ENCODE peak calls at places on chromosomes 3 and 15, in ten cellular contexts. One of them, this sample, is unnamed.

GRCh38 chr3:126102530-126102951 is 18.6 kb upstream of the SLC41A3 start:
- DNase-seq in ovary: no peak
- DNase-seq in sigmoid colon: peak; percentile 85
- DNase-seq in upper lobe of left lung: no peak
- DNase-seq in HepG2: no peak
- DNase-seq in A549: no peak
- DNase-seq in transverse colon: peak; percentile 62
- DNase-seq in suprapubic skin: no peak
- DNase-seq in esophagus muscularis mucosa: peak; percentile 91
- DNase-seq in K562: no peak
- DNase-seq in this sample: no peak

GRCh38 chr15:45199136-45199810 is 11.5 kb upstream of the SHF start:
- DNase-seq in ovary: no peak
- DNase-seq in sigmoid colon: no peak
- DNase-seq in upper lobe of left lung: peak; percentile 36
- DNase-seq in HepG2: peak; percentile 15
- DNase-seq in A549: peak; percentile 16
- DNase-seq in transverse colon: peak; percentile 47
- DNase-seq in suprapubic skin: no peak
- DNase-seq in esophagus muscularis mucosa: no peak
- DNase-seq in K562: no peak
- DNase-seq in this sample: no peak

GRCh38 chr15:82649226-82649999 is 2.2 kb upstream of the CPEB1 start:
- DNase-seq in ovary: no peak
- DNase-seq in sigmoid colon: no peak
- DNase-seq in upper lobe of left lung: no peak
- DNase-seq in HepG2: no peak
- DNase-seq in A549: no peak
- DNase-seq in transverse colon: no peak
- DNase-seq in suprapubic skin: no peak
- DNase-seq in esophagus muscularis mucosa: no peak
- DNase-seq in K562: peak; percentile 33
- DNase-seq in this sample: no peak

GRCh38 chr3:194588741-194589140 is 44.5 kb downstream of the TMEM44 start:
- DNase-seq in ovary: no peak
- DNase-seq in sigmoid colon: no peak
- DNase-seq in upper lobe of left lung: no peak
- DNase-seq in HepG2: no peak
- DNase-seq in A549: no peak
- DNase-seq in transverse colon: no peak
- DNase-seq in suprapubic skin: no peak
- DNase-seq in esophagus muscularis mucosa: no peak
- DNase-seq in K562: no peak
- DNase-seq in this sample: no peak

GRCh38 chr15:39130556-39131379 is 450.1 kb upstream of the THBS1 start:
- DNase-seq in ovary: no peak
- DNase-seq in sigmoid colon: no peak
- DNase-seq in upper lobe of left lung: no peak
- DNase-seq in HepG2: no peak
- DNase-seq in A549: no peak
- DNase-seq in transverse colon: no peak
- DNase-seq in suprapubic skin: no peak
- DNase-seq in esophagus muscularis mucosa: no peak
- DNase-seq in K562: no peak
- DNase-seq in this sample: no peak

GRCh38 chr15:45847645-45848044 is 212.8 kb downstream of the SQOR start:
- DNase-seq in ovary: no peak
- DNase-seq in sigmoid colon: no peak
- DNase-seq in upper lobe of left lung: no peak
- DNase-seq in HepG2: no peak
- DNase-seq in A549: no peak
- DNase-seq in transverse colon: no peak
- DNase-seq in suprapubic skin: no peak
- DNase-seq in esophagus muscularis mucosa: no peak
- DNase-seq in K562: no peak
- DNase-seq in this sample: no peak

GRCh38 chr3:14602006-14602803 is 49.4 kb upstream of the CCDC174 start:
- DNase-seq in ovary: no peak
- DNase-seq in sigmoid colon: no peak
- DNase-seq in upper lobe of left lung: no peak
- DNase-seq in HepG2: no peak
- DNase-seq in A549: peak; percentile 30
- DNase-seq in transverse colon: no peak
- DNase-seq in suprapubic skin: no peak
- DNase-seq in esophagus muscularis mucosa: no peak
- DNase-seq in K562: peak; percentile 31
- DNase-seq in this sample: no peak

GRCh38 chr3:113166719-113167492 is 44.5 kb upstream of the BOC start:
- DNase-seq in ovary: peak; percentile 68
- DNase-seq in sigmoid colon: peak; percentile 72
- DNase-seq in upper lobe of left lung: no peak
- DNase-seq in HepG2: no peak
- DNase-seq in A549: no peak
- DNase-seq in transverse colon: peak; percentile 43
- DNase-seq in suprapubic skin: peak; percentile 83
- DNase-seq in esophagus muscularis mucosa: peak; percentile 92
- DNase-seq in K562: no peak
- DNase-seq in this sample: no peak

GRCh38 chr15:35616436-35617271 is 70.7 kb upstream of the DPH6 start:
- DNase-seq in ovary: no peak
- DNase-seq in sigmoid colon: no peak
- DNase-seq in upper lobe of left lung: no peak
- DNase-seq in HepG2: no peak
- DNase-seq in A549: no peak
- DNase-seq in transverse colon: no peak
- DNase-seq in suprapubic skin: no peak
- DNase-seq in esophagus muscularis mucosa: no peak
- DNase-seq in K562: no peak
- DNase-seq in this sample: no peak

GRCh38 chr3:195081242-195081963 is 189.6 kb downstream of the XXYLT1 start:
- DNase-seq in ovary: no peak
- DNase-seq in sigmoid colon: no peak
- DNase-seq in upper lobe of left lung: no peak
- DNase-seq in HepG2: no peak
- DNase-seq in A549: no peak
- DNase-seq in transverse colon: no peak
- DNase-seq in suprapubic skin: no peak
- DNase-seq in esophagus muscularis mucosa: no peak
- DNase-seq in K562: no peak
- DNase-seq in this sample: peak; percentile 63

GRCh38 chr3:48708481-48708889 is 8.5 kb downstream of the IP6K2 start:
- DNase-seq in ovary: no peak
- DNase-seq in sigmoid colon: no peak
- DNase-seq in upper lobe of left lung: no peak
- DNase-seq in HepG2: no peak
- DNase-seq in A549: no peak
- DNase-seq in transverse colon: no peak
- DNase-seq in suprapubic skin: no peak
- DNase-seq in esophagus muscularis mucosa: no peak
- DNase-seq in K562: no peak
- DNase-seq in this sample: no peak

GRCh38 chr3:124347418-124347817 is 355.5 kb upstream of the ROPN1 start:
- DNase-seq in ovary: no peak
- DNase-seq in sigmoid colon: no peak
- DNase-seq in upper lobe of left lung: no peak
- DNase-seq in HepG2: no peak
- DNase-seq in A549: no peak
- DNase-seq in transverse colon: no peak
- DNase-seq in suprapubic skin: no peak
- DNase-seq in esophagus muscularis mucosa: peak; percentile 47
- DNase-seq in K562: no peak
- DNase-seq in this sample: no peak

GRCh38 chr3:115803661-115804060 is 180.4 kb downstream of the GAP43 start:
- DNase-seq in ovary: no peak
- DNase-seq in sigmoid colon: no peak
- DNase-seq in upper lobe of left lung: no peak
- DNase-seq in HepG2: no peak
- DNase-seq in A549: no peak
- DNase-seq in transverse colon: no peak
- DNase-seq in suprapubic skin: no peak
- DNase-seq in esophagus muscularis mucosa: no peak
- DNase-seq in K562: no peak
- DNase-seq in this sample: no peak
- TF ChIP-seq EP300 in ovary: no peak
- TF ChIP-seq EP300 in sigmoid colon: no peak
- TF ChIP-seq EP300 in upper lobe of left lung: no peak
- TF ChIP-seq EP300 in HepG2: no peak
- TF ChIP-seq EP300 in A549: no peak
- TF ChIP-seq EP300 in transverse colon: no peak
- TF ChIP-seq EP300 in suprapubic skin: no peak
- TF ChIP-seq EP300 in esophagus muscularis mucosa: no peak
- TF ChIP-seq EP300 in K562: no peak
- TF ChIP-seq EP300 in this sample: no peak

GRCh38 chr15:73996267-73996666 is 1.8 kb downstream of the PML start:
- DNase-seq in ovary: no peak
- DNase-seq in sigmoid colon: no peak
- DNase-seq in upper lobe of left lung: no peak
- DNase-seq in HepG2: no peak
- DNase-seq in A549: no peak
- DNase-seq in transverse colon: no peak
- DNase-seq in suprapubic skin: no peak
- DNase-seq in esophagus muscularis mucosa: no peak
- DNase-seq in K562: peak; percentile 53
- DNase-seq in this sample: no peak

GRCh38 chr15:73994912-73995622 is 551 bp downstream of the PML start:
- DNase-seq in ovary: peak; percentile 68
- DNase-seq in sigmoid colon: peak; percentile 76
- DNase-seq in upper lobe of left lung: no peak
- DNase-seq in HepG2: no peak
- DNase-seq in A549: no peak
- DNase-seq in transverse colon: peak; percentile 42
- DNase-seq in suprapubic skin: peak; percentile 80
- DNase-seq in esophagus muscularis mucosa: no peak
- DNase-seq in K562: peak; percentile 28
- DNase-seq in this sample: no peak

GRCh38 chr15:73994419-73994883 is at the start of gene PML:
- DNase-seq in ovary: peak; percentile 95
- DNase-seq in sigmoid colon: peak; percentile 99
- DNase-seq in upper lobe of left lung: peak; percentile 99
- DNase-seq in HepG2: peak; percentile 91
- DNase-seq in A549: peak; percentile 85
- DNase-seq in transverse colon: peak; percentile 98
- DNase-seq in suprapubic skin: peak; percentile 98
- DNase-seq in esophagus muscularis mucosa: peak; percentile 99
- DNase-seq in K562: peak; percentile 94
- DNase-seq in this sample: peak; percentile 97

GRCh38 chr15:73996939-73997338 is 2.4 kb downstream of the PML start:
- DNase-seq in ovary: no peak
- DNase-seq in sigmoid colon: peak; percentile 50
- DNase-seq in upper lobe of left lung: no peak
- DNase-seq in HepG2: no peak
- DNase-seq in A549: no peak
- DNase-seq in transverse colon: no peak
- DNase-seq in suprapubic skin: peak; percentile 28
- DNase-seq in esophagus muscularis mucosa: no peak
- DNase-seq in K562: no peak
- DNase-seq in this sample: no peak

DNA sequence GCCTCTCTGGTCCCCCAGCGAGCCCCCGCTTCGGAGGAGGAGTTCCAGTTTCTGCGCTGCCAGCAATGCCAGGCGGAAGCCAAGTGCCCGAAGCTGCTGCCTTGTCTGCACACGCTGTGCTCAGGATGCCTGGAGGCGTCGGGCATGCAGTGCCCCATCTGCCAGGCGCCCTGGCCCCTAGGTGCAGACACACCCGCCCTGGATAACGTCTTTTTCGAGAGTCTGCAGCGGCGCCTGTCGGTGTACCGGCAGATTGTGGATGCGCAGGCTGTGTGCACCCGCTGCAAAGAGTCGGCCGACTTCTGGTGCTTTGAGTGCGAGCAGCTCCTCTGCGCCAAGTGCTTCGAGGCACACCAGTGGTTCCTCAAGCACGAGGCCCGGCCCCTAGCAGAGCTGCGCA is 3.5 kb downstream of the PML start:
- DNase-seq in ovary: no peak
- DNase-seq in sigmoid colon: peak; percentile 62
- DNase-seq in upper lobe of left lung: no peak
- DNase-seq in HepG2: no peak
- DNase-seq in A549: no peak
- DNase-seq in transverse colon: no peak
- DNase-seq in suprapubic skin: peak; percentile 76
- DNase-seq in esophagus muscularis mucosa: no peak
- DNase-seq in K562: no peak
- DNase-seq in this sample: no peak
- H3K27ac ChIP-seq in ovary: no peak overlapping the region
- H3K27ac ChIP-seq in sigmoid colon: peak overlapping the region; percentile 92
- H3K27ac ChIP-seq in upper lobe of left lung: peak overlapping the region; percentile 98
- H3K27ac ChIP-seq in HepG2: no peak overlapping the region
- H3K27ac ChIP-seq in A549: no peak overlapping the region
- H3K27ac ChIP-seq in transverse colon: peak overlapping the region; percentile 95
- H3K27ac ChIP-seq in suprapubic skin: peak overlapping the region; percentile 96
- H3K27ac ChIP-seq in esophagus muscularis mucosa: no peak overlapping the region
- H3K27ac ChIP-seq in K562: no peak overlapping the region
- H3K27ac ChIP-seq in this sample: peak overlapping the region; percentile 96

GRCh38 chr15:27077790-27078189 is 106.8 kb downstream of the GABRG3 start:
- DNase-seq in ovary: no peak
- DNase-seq in sigmoid colon: no peak
- DNase-seq in upper lobe of left lung: no peak
- DNase-seq in HepG2: no peak
- DNase-seq in A549: no peak
- DNase-seq in transverse colon: no peak
- DNase-seq in suprapubic skin: no peak
- DNase-seq in esophagus muscularis mucosa: no peak
- DNase-seq in K562: peak; percentile 49
- DNase-seq in this sample: no peak
- TF ChIP-seq CTCF in ovary: no peak
- TF ChIP-seq CTCF in sigmoid colon: no peak
- TF ChIP-seq CTCF in upper lobe of left lung: no peak
- TF ChIP-seq CTCF in HepG2: no peak
- TF ChIP-seq CTCF in A549: no peak
- TF ChIP-seq CTCF in transverse colon: no peak
- TF ChIP-seq CTCF in suprapubic skin: no peak
- TF ChIP-seq CTCF in esophagus muscularis mucosa: no peak
- TF ChIP-seq CTCF in K562: peak; percentile 46
- TF ChIP-seq CTCF in this sample: no peak

DNA sequence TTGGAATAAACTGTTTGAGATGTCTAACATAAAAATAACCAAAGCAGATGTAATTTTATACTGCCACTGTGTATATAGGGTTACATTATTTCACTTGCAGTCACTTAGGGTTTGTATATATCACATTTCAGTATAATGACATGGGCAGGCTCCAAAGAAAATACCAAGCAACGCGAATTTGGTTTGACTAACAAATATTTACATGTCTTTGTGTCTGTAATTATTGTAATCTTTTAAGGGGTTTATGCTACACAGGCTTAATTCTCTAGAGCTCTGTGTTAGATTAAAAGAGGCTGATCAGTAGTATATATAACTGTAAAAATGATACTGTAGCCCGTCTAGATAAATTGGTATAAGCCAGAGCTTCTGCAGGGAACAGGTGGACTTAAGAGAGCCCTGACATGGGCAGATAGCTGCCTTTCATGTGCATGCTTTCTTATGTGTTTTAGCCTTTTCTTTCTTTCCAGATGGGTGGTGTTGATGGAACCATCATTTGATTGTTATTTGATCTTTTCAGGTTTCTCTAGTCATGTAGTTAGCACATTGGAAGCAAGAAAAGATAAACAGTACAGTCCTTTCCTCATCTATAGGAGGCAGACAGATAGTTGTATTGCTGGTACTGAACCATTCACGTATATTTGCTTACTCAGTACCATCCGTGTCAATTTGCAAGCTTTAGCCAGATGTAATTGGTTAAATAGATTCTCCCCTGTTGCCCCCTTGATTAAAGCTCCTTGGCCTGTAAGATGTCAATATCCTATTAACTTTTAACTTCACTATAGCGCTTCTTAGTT is 86.1 kb downstream of the GALK2 start:
- DNase-seq in ovary: no peak
- DNase-seq in sigmoid colon: no peak
- DNase-seq in upper lobe of left lung: no peak
- DNase-seq in HepG2: no peak
- DNase-seq in A549: no peak
- DNase-seq in transverse colon: no peak
- DNase-seq in suprapubic skin: no peak
- DNase-seq in esophagus muscularis mucosa: no peak
- DNase-seq in K562: no peak
- DNase-seq in this sample: no peak
- TF ChIP-seq EP300 in ovary: no peak
- TF ChIP-seq EP300 in sigmoid colon: no peak
- TF ChIP-seq EP300 in upper lobe of left lung: no peak
- TF ChIP-seq EP300 in HepG2: no peak
- TF ChIP-seq EP300 in A549: no peak
- TF ChIP-seq EP300 in transverse colon: no peak
- TF ChIP-seq EP300 in suprapubic skin: no peak
- TF ChIP-seq EP300 in esophagus muscularis mucosa: no peak
- TF ChIP-seq EP300 in K562: no peak
- TF ChIP-seq EP300 in this sample: no peak